ENCODE peak calls at places on chromosomes 11 and 22, in four cellular contexts. G is GM12864, D is fibroblast of mammary gland, M is BJ. I is an unnamed sample.

GRCh38 chr11:8871283-8871775 is 39.7 kb upstream of the AKIP1 start:
- DNase-seq in D (peak), M (peak), G (no peak), I (peak)

GRCh38 chr11:111299111-111300026 is 1.0 kb downstream of the POU2AF3 start:
- DNase-seq in M (no peak), D (peak), G (no peak), I (peak)

GRCh38 chr11:11230802-11231562 is 122.1 kb downstream of the CSNK2A3 start:
- DNase-seq in M (no peak), D (no peak), G (no peak), I (no peak)

GRCh38 chr11:27402450-27402849 is 39.4 kb upstream of the CCDC34 start:
- DNase-seq in D (no peak), M (no peak), G (no peak), I (no peak)

GRCh38 chr11:65366340-65366773 is 11.8 kb downstream of the TIGD3 start:
- DNase-seq in M (no peak), D (peak), G (peak), I (peak)

GRCh38 chr11:69393178-69393832 is 88.2 kb upstream of the LINC01488 start:
- DNase-seq in D (no peak), G (no peak), M (no peak), I (no peak)

GRCh38 chr22:33000342-33001280 is 57.6 kb downstream of the SYN3 start:
- DNase-seq in M (no peak), G (no peak), D (peak), I (peak)

GRCh38 chr22:41925783-41926460 is 684 bp downstream of the TNFRSF13C start:
- DNase-seq in G (no peak), M (no peak), D (peak), I (no peak)

GRCh38 chr22:39943366-39943765 is 16.8 kb upstream of the TMA7B start:
- DNase-seq in G (no peak), D (no peak), M (no peak), I (no peak)

GRCh38 chr11:67613960-67614715 is 7.4 kb downstream of the NDUFV1 start:
- DNase-seq in M (no peak), G (peak), D (peak), I (peak)

GRCh38 chr11:62716816-62717215 is 9.3 kb downstream of the GNG3 start:
- DNase-seq in M (no peak), D (no peak), G (no peak), I (no peak)

GRCh38 chr11:20759541-20759940 is 90.2 kb downstream of the NELL1 start:
- DNase-seq in D (no peak), M (no peak), G (no peak), I (no peak)

GRCh38 chr11:115324569-115325432 is 179.4 kb downstream of the CADM1 start:
- DNase-seq in D (peak), M (no peak), G (peak), I (peak)

GRCh38 chr11:59195596-59195995 is 17.1 kb downstream of the MPEG1 start:
- DNase-seq in G (no peak), D (no peak), M (no peak), I (no peak)

GRCh38 chr11:66651011-66651410 is 12.5 kb downstream of the RBM4 start:
- DNase-seq in M (no peak), G (no peak), D (peak), I (no peak)

GRCh38 chr11:14852571-14853177 is 39.4 kb downstream of the CYP2R1 start:
- DNase-seq in G (no peak), D (no peak), M (no peak), I (no peak)

DNA sequence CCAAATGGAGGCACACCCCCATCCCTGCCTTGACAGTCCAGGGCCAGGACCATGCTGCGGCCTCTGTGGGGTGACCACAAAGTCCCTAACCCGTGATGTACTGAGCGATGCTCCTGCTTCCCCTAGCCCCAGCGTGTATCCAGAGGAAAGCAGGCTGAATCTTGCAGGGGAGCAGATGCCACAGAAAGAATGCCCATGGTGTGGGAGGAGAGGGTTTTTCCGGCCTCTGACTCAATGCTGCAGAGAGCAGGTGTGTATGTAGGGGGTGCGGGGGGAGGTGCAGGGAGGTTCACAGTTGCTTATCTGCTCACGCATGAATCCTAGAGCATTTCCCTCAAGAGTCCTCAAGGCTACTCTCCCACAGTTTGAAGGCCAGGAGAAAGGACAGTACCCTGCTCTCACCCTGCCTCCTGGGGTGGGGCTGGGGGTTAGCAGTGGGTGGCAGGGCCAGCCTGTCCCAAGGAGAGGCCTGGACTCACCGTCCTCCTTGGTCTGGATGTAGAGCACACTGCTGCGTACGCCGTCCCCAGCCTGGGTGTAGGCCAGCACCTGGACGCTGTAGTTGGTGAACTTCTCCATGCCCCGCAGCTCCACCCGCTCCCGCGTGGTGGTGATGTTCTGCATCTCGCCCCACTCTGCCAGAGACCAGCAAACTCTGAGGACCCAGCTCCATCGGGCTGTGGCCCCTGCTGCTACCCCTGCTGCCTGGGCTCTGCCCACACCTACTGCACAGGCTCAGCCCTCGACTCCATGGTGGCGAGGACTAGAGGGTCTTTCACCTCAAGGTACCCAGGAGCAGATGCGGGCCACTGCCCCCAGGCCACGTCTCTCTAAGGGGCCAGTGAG is 130.8 kb downstream of the CEP164 start:
- DNase-seq in D (no peak), G (peak), M (no peak), I (no peak)
- TF ChIP-seq CTCF in D (no peak), G (no peak), M (no peak), I (no peak)

DNA sequence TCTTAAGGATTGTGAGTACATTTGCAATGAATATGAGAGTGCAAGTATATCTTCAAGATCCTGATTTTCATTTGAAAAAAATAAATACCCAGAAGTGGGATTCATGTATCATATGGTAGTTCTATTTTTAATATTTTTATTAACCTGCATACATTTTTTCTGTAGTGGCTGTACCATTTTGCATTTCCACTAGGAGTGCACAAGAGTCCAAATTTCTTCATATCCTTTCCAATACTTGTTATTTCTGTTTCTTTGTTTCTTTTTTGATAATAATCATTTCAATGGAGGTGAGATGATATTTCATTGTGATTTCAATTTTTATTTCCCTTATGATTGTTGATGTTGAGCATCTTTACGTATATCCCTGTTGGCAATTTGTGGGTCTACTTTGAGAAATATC is 759.8 kb upstream of the CNTN5 start:
- DNase-seq in G (no peak), M (no peak), D (no peak), I (no peak)
- TF ChIP-seq CTCF in G (no peak), M (no peak), D (no peak), I (no peak)

DNA sequence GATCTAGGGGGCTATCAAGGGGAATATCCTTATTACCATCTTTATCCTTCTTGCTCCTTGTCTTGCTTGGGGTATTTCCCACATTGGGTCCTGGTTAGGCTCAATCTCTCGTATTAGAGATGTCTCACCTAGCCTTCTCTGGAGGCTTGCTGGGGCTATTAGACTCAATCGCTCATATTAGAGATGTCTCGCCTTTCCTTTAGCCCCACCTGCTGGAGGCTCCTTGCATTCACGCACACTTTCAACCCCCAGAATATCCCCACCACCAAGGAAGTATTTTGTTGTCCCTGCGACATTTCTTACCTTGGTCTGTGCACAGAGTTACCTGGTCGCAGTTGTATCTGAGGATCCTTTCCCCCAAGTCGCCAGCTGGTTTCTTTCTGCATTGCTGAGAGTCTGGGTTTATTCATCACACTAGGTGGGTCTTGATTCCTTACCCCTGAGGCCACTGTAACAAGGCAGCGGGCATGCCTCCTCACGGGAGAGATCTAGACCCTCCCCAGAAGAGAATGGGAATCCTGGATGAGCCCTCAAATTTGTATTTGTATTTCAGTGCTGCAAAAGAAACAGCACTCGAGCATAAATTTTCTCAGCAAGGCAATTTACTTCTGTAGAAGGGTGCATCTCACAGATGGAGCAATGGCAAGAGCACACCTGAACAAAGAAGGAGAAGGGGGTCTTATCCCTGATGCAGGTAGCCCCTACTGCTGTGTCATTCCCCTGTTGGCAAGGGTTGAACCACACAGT is 15.9 kb upstream of the HYLS1 start:
- DNase-seq in G (no peak), D (peak), M (no peak), I (peak)
- TF ChIP-seq CTCF in G (peak), D (peak), M (peak), I (peak)

GRCh38 chr22:26648011-26648497 is 9.3 kb upstream of the MIAT start:
- DNase-seq in D (no peak), G (no peak), M (no peak), I (no peak)

GRCh38 chr22:26646158-26646557 is 11.2 kb upstream of the MIAT start:
- DNase-seq in D (peak), G (no peak), M (no peak), I (peak)

GRCh38 chr22:26643368-26644100 is 13.9 kb upstream of the MIAT start:
- DNase-seq in M (no peak), D (no peak), G (no peak), I (no peak)

DNA sequence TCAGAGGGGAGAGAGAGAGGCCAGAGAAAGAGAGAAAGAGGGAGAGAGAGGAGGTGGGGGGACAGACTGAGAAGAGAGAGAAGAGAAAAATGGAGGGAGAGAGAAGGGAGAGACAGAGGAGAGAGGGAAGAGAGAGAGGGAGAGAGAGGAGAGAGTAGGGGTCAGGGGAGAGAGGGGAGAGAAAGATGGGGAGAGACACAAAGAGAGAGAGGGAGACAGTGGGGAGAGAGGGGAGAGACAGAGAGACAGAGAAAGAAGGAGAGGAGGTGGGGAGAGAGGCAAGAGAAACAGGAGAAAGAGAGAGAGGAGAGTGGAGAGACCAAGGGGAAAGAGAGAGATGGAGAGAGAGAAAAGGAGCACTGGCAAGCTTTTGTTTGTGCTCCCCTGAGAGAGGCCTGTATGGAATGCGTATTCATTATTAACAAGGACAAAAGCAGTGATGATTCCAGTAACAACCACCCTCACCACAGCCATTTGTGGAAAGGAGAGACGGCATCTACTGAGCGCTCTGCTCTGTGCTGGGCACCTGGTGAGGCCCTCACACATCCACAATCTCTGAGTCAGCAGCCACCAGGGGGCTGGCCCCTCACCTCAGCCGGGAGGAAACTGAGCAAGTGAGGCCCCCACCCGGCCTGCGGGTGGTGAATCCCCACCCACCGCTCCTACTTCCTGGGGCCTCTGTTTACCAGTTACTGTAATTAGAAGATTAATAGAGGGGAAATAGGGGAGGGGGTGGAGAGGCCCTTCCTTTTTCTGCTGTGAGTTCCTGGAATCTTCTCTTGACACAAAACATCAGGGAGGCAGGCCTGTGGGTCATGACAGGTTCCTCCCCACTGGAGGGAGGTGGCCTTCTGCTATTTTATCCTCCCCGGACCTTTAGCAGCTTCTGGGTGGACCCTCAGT is 14.7 kb upstream of the MIAT start:
- DNase-seq in M (no peak), G (no peak), D (no peak), I (no peak)
- TF ChIP-seq CTCF in M (no peak), G (peak), D (no peak), I (peak)

DNA sequence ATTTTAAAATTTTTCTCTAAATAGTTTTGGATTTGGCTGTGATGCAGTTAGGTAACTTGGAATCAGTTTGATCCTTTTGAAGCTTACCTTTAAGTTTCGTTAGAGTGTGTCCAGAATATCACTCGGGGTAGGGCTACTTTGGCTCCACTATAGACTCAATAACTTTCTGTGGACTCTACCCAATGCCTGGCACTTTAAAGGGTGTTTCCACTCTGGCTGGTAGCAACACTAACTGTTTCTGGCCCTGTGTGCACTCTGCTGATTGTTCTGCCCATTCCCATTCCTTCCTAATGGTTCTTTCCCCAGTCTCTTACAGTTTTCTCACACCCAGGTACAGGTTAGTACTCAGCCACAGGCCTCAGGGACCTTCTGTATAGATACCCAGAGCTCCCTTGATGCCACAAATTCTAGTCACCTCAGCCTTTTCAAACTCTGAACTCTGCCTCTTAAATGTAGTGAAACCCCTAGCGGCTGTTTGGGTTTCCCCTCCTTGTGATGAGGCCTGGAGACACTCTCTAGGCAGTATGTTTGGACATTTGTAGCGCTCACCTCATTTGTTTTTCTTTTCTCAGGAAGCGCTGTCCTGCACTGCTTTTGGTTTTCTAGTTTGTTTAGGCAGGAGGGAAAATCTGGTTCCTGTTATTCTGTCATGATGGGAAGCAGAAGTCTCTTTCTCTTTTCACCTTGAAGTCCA is 16.8 kb downstream of the CUL5 start:
- DNase-seq in M (no peak), D (no peak), G (peak), I (no peak)
- TF ChIP-seq CTCF in M (peak), D (no peak), G (peak), I (no peak)

GRCh38 chr11:119153049-119153818 is 4.4 kb downstream of the ABCG4 start:
- DNase-seq in M (no peak), G (no peak), D (no peak), I (no peak)
- TF ChIP-seq CTCF in M (no peak), G (peak), D (no peak), I (peak)